ENCODE peak calls at places on chromosomes 5 and 9, in eight cellular contexts. One of them, this sample, is unnamed. For H3K9me3 and H3K36me3, the result is how much of the 10 kb centered on the place peaks cover.

GRCh38 chr5:553874-554273 is 29.6 kb upstream of the SLC9A3 start:
- DNase-seq in transverse colon: peak
- DNase-seq in H1: no peak
- DNase-seq in heart left ventricle: no peak
- DNase-seq in stomach: peak
- DNase-seq in HCT116: peak
- DNase-seq in suprapubic skin: no peak
- DNase-seq in uterus: no peak
- DNase-seq in this sample: no peak

GRCh38 chr9:123250504-123250903 is 17.9 kb downstream of the STRBP start:
- DNase-seq in HCT116: no peak
- DNase-seq in suprapubic skin: no peak
- DNase-seq in uterus: no peak
- DNase-seq in H1: no peak
- DNase-seq in transverse colon: no peak
- DNase-seq in heart left ventricle: no peak
- DNase-seq in stomach: no peak
- DNase-seq in this sample: no peak

GRCh38 chr5:168327019-168327421 is 35.6 kb downstream of the WWC1 start:
- DNase-seq in HCT116: no peak
- DNase-seq in H1: no peak
- DNase-seq in uterus: no peak
- DNase-seq in stomach: no peak
- DNase-seq in suprapubic skin: no peak
- DNase-seq in transverse colon: no peak
- DNase-seq in heart left ventricle: no peak
- DNase-seq in this sample: no peak

GRCh38 chr5:83281658-83282057 is 189.9 kb upstream of the VCAN start:
- DNase-seq in stomach: no peak
- DNase-seq in suprapubic skin: no peak
- DNase-seq in heart left ventricle: no peak
- DNase-seq in H1: no peak
- DNase-seq in uterus: no peak
- DNase-seq in transverse colon: no peak
- DNase-seq in HCT116: peak
- DNase-seq in this sample: no peak

GRCh38 chr5:123176224-123176937 is 87.3 kb downstream of the PRDM6 start:
- DNase-seq in suprapubic skin: no peak
- DNase-seq in uterus: no peak
- DNase-seq in heart left ventricle: no peak
- DNase-seq in transverse colon: no peak
- DNase-seq in H1: no peak
- DNase-seq in HCT116: no peak
- DNase-seq in stomach: no peak
- DNase-seq in this sample: no peak

GRCh38 chr9:121399126-121399882 is 29.3 kb upstream of the STOM start:
- DNase-seq in HCT116: no peak
- DNase-seq in transverse colon: no peak
- DNase-seq in heart left ventricle: no peak
- DNase-seq in stomach: no peak
- DNase-seq in suprapubic skin: no peak
- DNase-seq in H1: no peak
- DNase-seq in uterus: no peak
- DNase-seq in this sample: no peak

GRCh38 chr9:21969011-21969935 is 24.9 kb downstream of the CDKN2A start:
- DNase-seq in suprapubic skin: no peak
- DNase-seq in transverse colon: no peak
- DNase-seq in heart left ventricle: no peak
- DNase-seq in HCT116: no peak
- DNase-seq in H1: no peak
- DNase-seq in stomach: no peak
- DNase-seq in uterus: no peak
- DNase-seq in this sample: no peak

GRCh38 chr5:179806250-179807045 is at the start of gene MGAT4B:
- DNase-seq in H1: no peak
- DNase-seq in uterus: peak
- DNase-seq in HCT116: no peak
- DNase-seq in stomach: peak
- DNase-seq in transverse colon: peak
- DNase-seq in suprapubic skin: peak
- DNase-seq in heart left ventricle: peak
- DNase-seq in this sample: peak

GRCh38 chr9:16718296-16718695 is 152.2 kb downstream of the BNC2 start:
- DNase-seq in uterus: no peak
- DNase-seq in transverse colon: no peak
- DNase-seq in stomach: no peak
- DNase-seq in H1: no peak
- DNase-seq in HCT116: no peak
- DNase-seq in suprapubic skin: no peak
- DNase-seq in heart left ventricle: no peak
- DNase-seq in this sample: no peak

GRCh38 chr5:105172918-105173317 is 1610.3 kb upstream of the NUDT12 start:
- DNase-seq in HCT116: no peak
- DNase-seq in heart left ventricle: no peak
- DNase-seq in stomach: no peak
- DNase-seq in uterus: no peak
- DNase-seq in transverse colon: no peak
- DNase-seq in suprapubic skin: no peak
- DNase-seq in H1: no peak
- DNase-seq in this sample: no peak

GRCh38 chr5:143386725-143387124 is 16.8 kb downstream of the NR3C1 start:
- DNase-seq in heart left ventricle: no peak
- DNase-seq in transverse colon: no peak
- DNase-seq in uterus: no peak
- DNase-seq in stomach: no peak
- DNase-seq in HCT116: no peak
- DNase-seq in suprapubic skin: no peak
- DNase-seq in H1: no peak
- DNase-seq in this sample: no peak

GRCh38 chr5:143384865-143385657 is 18.4 kb downstream of the NR3C1 start:
- DNase-seq in stomach: no peak
- DNase-seq in heart left ventricle: no peak
- DNase-seq in uterus: no peak
- DNase-seq in transverse colon: no peak
- DNase-seq in H1: no peak
- DNase-seq in HCT116: no peak
- DNase-seq in suprapubic skin: no peak
- DNase-seq in this sample: no peak

GRCh38 chr5:143383988-143384387 is 19.5 kb downstream of the NR3C1 start:
- DNase-seq in stomach: no peak
- DNase-seq in uterus: no peak
- DNase-seq in H1: no peak
- DNase-seq in transverse colon: no peak
- DNase-seq in HCT116: no peak
- DNase-seq in suprapubic skin: no peak
- DNase-seq in heart left ventricle: no peak
- DNase-seq in this sample: no peak
- H3K9me3 ChIP-seq in stomach: under half
- H3K9me3 ChIP-seq in uterus: under half
- H3K9me3 ChIP-seq in H1: under half
- H3K9me3 ChIP-seq in transverse colon: under half
- H3K9me3 ChIP-seq in HCT116: under half
- H3K9me3 ChIP-seq in suprapubic skin: under half
- H3K9me3 ChIP-seq in heart left ventricle: under half
- H3K9me3 ChIP-seq in this sample: under half

GRCh38 chr9:89384783-89385182 is 66.5 kb downstream of the SECISBP2 start:
- DNase-seq in H1: no peak
- DNase-seq in stomach: no peak
- DNase-seq in suprapubic skin: no peak
- DNase-seq in transverse colon: no peak
- DNase-seq in heart left ventricle: no peak
- DNase-seq in uterus: no peak
- DNase-seq in HCT116: no peak
- DNase-seq in this sample: no peak
- H3K36me3 ChIP-seq in H1: under half
- H3K36me3 ChIP-seq in stomach: half or more
- H3K36me3 ChIP-seq in suprapubic skin: half or more
- H3K36me3 ChIP-seq in transverse colon: under half
- H3K36me3 ChIP-seq in heart left ventricle: under half
- H3K36me3 ChIP-seq in uterus: under half
- H3K36me3 ChIP-seq in HCT116: under half
- H3K36me3 ChIP-seq in this sample: under half

DNA sequence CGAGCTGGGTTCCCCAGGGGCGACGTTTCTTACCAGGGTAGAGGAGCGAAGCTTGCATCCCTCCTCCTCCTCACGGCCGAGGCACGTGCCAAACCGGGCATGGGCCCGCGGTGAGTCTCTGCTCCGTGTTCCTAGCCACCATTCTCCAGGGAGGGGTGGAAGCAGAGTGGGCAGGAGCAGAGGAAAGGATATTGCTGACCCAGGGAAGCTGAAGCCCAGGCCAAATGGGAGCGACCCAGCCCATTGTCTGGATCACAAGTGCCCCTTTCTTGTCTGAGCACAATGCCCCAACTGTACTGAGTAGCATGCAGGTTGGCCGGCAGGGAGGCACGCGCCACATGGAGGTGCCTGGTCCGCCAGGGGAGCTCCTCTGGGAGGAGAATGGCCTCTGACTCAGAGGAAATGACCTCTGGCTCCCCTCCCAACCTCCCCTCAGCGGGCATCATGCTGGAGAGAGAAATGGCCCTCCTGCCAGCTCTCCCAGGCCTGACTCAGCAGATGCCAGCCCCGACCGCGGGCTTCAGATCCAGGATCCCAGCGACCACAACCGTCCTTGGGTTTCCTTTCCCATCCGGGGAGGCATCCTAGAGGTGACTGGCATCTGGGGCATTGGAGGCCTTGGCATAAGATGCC is 1.1 kb downstream of the PRR7 start:
- DNase-seq in stomach: peak
- DNase-seq in transverse colon: no peak
- DNase-seq in suprapubic skin: peak
- DNase-seq in H1: no peak
- DNase-seq in heart left ventricle: peak
- DNase-seq in HCT116: peak
- DNase-seq in uterus: no peak
- DNase-seq in this sample: no peak
- TF ChIP-seq POLR2A in stomach: no peak
- TF ChIP-seq POLR2A in transverse colon: no peak
- TF ChIP-seq POLR2A in suprapubic skin: no peak
- TF ChIP-seq POLR2A in H1: peak
- TF ChIP-seq POLR2A in heart left ventricle: no peak
- TF ChIP-seq POLR2A in HCT116: no peak
- TF ChIP-seq POLR2A in uterus: no peak
- TF ChIP-seq POLR2A in this sample: no peak

DNA sequence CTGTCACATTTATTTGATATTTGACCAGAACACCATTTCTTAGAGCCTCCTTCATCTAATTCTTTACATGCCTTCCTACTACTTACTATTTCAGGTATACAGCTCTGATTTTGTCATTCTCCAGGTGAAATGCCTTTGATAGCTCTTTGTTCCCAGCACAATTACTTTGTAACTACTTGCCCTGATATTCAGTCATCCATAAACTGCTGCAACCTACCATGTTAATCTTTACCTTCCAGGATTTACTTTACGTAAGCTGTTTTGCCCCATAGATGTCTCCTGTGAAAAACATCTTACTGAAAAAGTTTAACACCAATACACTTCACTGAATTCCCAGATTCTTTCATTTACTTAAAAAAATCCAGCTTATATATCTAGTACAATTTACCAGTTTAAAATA is 443.8 kb upstream of the CYLC2 start:
- DNase-seq in suprapubic skin: no peak
- DNase-seq in H1: no peak
- DNase-seq in uterus: no peak
- DNase-seq in transverse colon: no peak
- DNase-seq in heart left ventricle: no peak
- DNase-seq in HCT116: no peak
- DNase-seq in stomach: no peak
- DNase-seq in this sample: no peak
- H3K9me3 ChIP-seq in suprapubic skin: under half
- H3K9me3 ChIP-seq in H1: under half
- H3K9me3 ChIP-seq in uterus: under half
- H3K9me3 ChIP-seq in transverse colon: under half
- H3K9me3 ChIP-seq in heart left ventricle: under half
- H3K9me3 ChIP-seq in HCT116: under half
- H3K9me3 ChIP-seq in stomach: under half
- H3K9me3 ChIP-seq in this sample: under half

GRCh38 chr9:130701059-130702022 is 7.8 kb downstream of the EXOSC2 start:
- DNase-seq in stomach: peak
- DNase-seq in suprapubic skin: peak
- DNase-seq in heart left ventricle: peak
- DNase-seq in uterus: peak
- DNase-seq in H1: no peak
- DNase-seq in transverse colon: peak
- DNase-seq in HCT116: no peak
- DNase-seq in this sample: peak
- H3K36me3 ChIP-seq in stomach: half or more
- H3K36me3 ChIP-seq in suprapubic skin: half or more
- H3K36me3 ChIP-seq in heart left ventricle: under half
- H3K36me3 ChIP-seq in uterus: under half
- H3K36me3 ChIP-seq in H1: half or more
- H3K36me3 ChIP-seq in transverse colon: under half
- H3K36me3 ChIP-seq in HCT116: half or more
- H3K36me3 ChIP-seq in this sample: under half